ENCODE peak calls at places on chromosomes 12 and 14, in seven cellular contexts. One of them, this sample, is unnamed.

GRCh38 chr14:37081220-37081619 is 91.2 kb downstream of the SLC25A21 start:
- DNase-seq in activated naive CD8-positive, alpha-beta T cell treated with anti-CD3 and anti-CD28 coated beads for 36 hours: no peak
- DNase-seq in substantia nigra: no peak
- DNase-seq in non-pigmented ciliary epithelial cell: no peak
- DNase-seq in stimulated activated CD4-positive, alpha-beta T cell treated with anti-CD3 and anti-CD28 coated beads, Interleukin-4, amount 100 ng/mL, for 4 hours: no peak
- DNase-seq in pons: no peak
- DNase-seq in iris pigment epithelial cell: peak
- DNase-seq in this sample: peak

GRCh38 chr12:6426882-6427671 is 17.7 kb upstream of the CD27 start:
- DNase-seq in activated naive CD8-positive, alpha-beta T cell treated with anti-CD3 and anti-CD28 coated beads for 36 hours: peak
- DNase-seq in substantia nigra: no peak
- DNase-seq in non-pigmented ciliary epithelial cell: no peak
- DNase-seq in stimulated activated CD4-positive, alpha-beta T cell treated with anti-CD3 and anti-CD28 coated beads, Interleukin-4, amount 100 ng/mL, for 4 hours: peak
- DNase-seq in pons: no peak
- DNase-seq in iris pigment epithelial cell: no peak
- DNase-seq in this sample: no peak

GRCh38 chr12:89469361-89469760 is 55.2 kb downstream of the GALNT4 start:
- DNase-seq in activated naive CD8-positive, alpha-beta T cell treated with anti-CD3 and anti-CD28 coated beads for 36 hours: peak
- DNase-seq in substantia nigra: no peak
- DNase-seq in non-pigmented ciliary epithelial cell: no peak
- DNase-seq in stimulated activated CD4-positive, alpha-beta T cell treated with anti-CD3 and anti-CD28 coated beads, Interleukin-4, amount 100 ng/mL, for 4 hours: peak
- DNase-seq in pons: no peak
- DNase-seq in iris pigment epithelial cell: peak
- DNase-seq in this sample: peak

GRCh38 chr14:61107148-61107641 is 126.2 kb downstream of the SLC38A6 start:
- DNase-seq in activated naive CD8-positive, alpha-beta T cell treated with anti-CD3 and anti-CD28 coated beads for 36 hours: no peak
- DNase-seq in substantia nigra: no peak
- DNase-seq in non-pigmented ciliary epithelial cell: no peak
- DNase-seq in stimulated activated CD4-positive, alpha-beta T cell treated with anti-CD3 and anti-CD28 coated beads, Interleukin-4, amount 100 ng/mL, for 4 hours: no peak
- DNase-seq in pons: no peak
- DNase-seq in iris pigment epithelial cell: peak
- DNase-seq in this sample: no peak

GRCh38 chr14:88599321-88599720 is 36.5 kb downstream of the ZC3H14 start:
- DNase-seq in activated naive CD8-positive, alpha-beta T cell treated with anti-CD3 and anti-CD28 coated beads for 36 hours: no peak
- DNase-seq in substantia nigra: no peak
- DNase-seq in non-pigmented ciliary epithelial cell: no peak
- DNase-seq in stimulated activated CD4-positive, alpha-beta T cell treated with anti-CD3 and anti-CD28 coated beads, Interleukin-4, amount 100 ng/mL, for 4 hours: no peak
- DNase-seq in pons: no peak
- DNase-seq in iris pigment epithelial cell: no peak
- DNase-seq in this sample: no peak

GRCh38 chr12:2099595-2099994 is 46.8 kb downstream of the CACNA1C start:
- DNase-seq in activated naive CD8-positive, alpha-beta T cell treated with anti-CD3 and anti-CD28 coated beads for 36 hours: no peak
- DNase-seq in substantia nigra: no peak
- DNase-seq in non-pigmented ciliary epithelial cell: no peak
- DNase-seq in stimulated activated CD4-positive, alpha-beta T cell treated with anti-CD3 and anti-CD28 coated beads, Interleukin-4, amount 100 ng/mL, for 4 hours: no peak
- DNase-seq in pons: no peak
- DNase-seq in iris pigment epithelial cell: no peak
- DNase-seq in this sample: no peak

GRCh38 chr14:79056879-79057278 is 886.7 kb downstream of the NRXN3 start:
- DNase-seq in activated naive CD8-positive, alpha-beta T cell treated with anti-CD3 and anti-CD28 coated beads for 36 hours: no peak
- DNase-seq in substantia nigra: no peak
- DNase-seq in non-pigmented ciliary epithelial cell: peak
- DNase-seq in stimulated activated CD4-positive, alpha-beta T cell treated with anti-CD3 and anti-CD28 coated beads, Interleukin-4, amount 100 ng/mL, for 4 hours: no peak
- DNase-seq in pons: no peak
- DNase-seq in iris pigment epithelial cell: peak
- DNase-seq in this sample: no peak

GRCh38 chr12:79973774-79974173 is 38.9 kb upstream of the PPP1R12A start:
- DNase-seq in activated naive CD8-positive, alpha-beta T cell treated with anti-CD3 and anti-CD28 coated beads for 36 hours: no peak
- DNase-seq in substantia nigra: no peak
- DNase-seq in non-pigmented ciliary epithelial cell: no peak
- DNase-seq in stimulated activated CD4-positive, alpha-beta T cell treated with anti-CD3 and anti-CD28 coated beads, Interleukin-4, amount 100 ng/mL, for 4 hours: no peak
- DNase-seq in pons: no peak
- DNase-seq in iris pigment epithelial cell: no peak
- DNase-seq in this sample: no peak

GRCh38 chr12:49703647-49704137 is 3.5 kb downstream of the FMNL3 start:
- DNase-seq in activated naive CD8-positive, alpha-beta T cell treated with anti-CD3 and anti-CD28 coated beads for 36 hours: peak
- DNase-seq in substantia nigra: no peak
- DNase-seq in non-pigmented ciliary epithelial cell: no peak
- DNase-seq in stimulated activated CD4-positive, alpha-beta T cell treated with anti-CD3 and anti-CD28 coated beads, Interleukin-4, amount 100 ng/mL, for 4 hours: peak
- DNase-seq in pons: no peak
- DNase-seq in iris pigment epithelial cell: peak
- DNase-seq in this sample: peak

GRCh38 chr12:62799126-62799736 is 135.7 kb downstream of the PPM1H start:
- DNase-seq in activated naive CD8-positive, alpha-beta T cell treated with anti-CD3 and anti-CD28 coated beads for 36 hours: peak
- DNase-seq in substantia nigra: no peak
- DNase-seq in non-pigmented ciliary epithelial cell: no peak
- DNase-seq in stimulated activated CD4-positive, alpha-beta T cell treated with anti-CD3 and anti-CD28 coated beads, Interleukin-4, amount 100 ng/mL, for 4 hours: peak
- DNase-seq in pons: peak
- DNase-seq in iris pigment epithelial cell: peak
- DNase-seq in this sample: peak

GRCh38 chr12:117091758-117092510 is 7.3 kb downstream of the TESC start:
- DNase-seq in activated naive CD8-positive, alpha-beta T cell treated with anti-CD3 and anti-CD28 coated beads for 36 hours: no peak
- DNase-seq in substantia nigra: no peak
- DNase-seq in non-pigmented ciliary epithelial cell: no peak
- DNase-seq in stimulated activated CD4-positive, alpha-beta T cell treated with anti-CD3 and anti-CD28 coated beads, Interleukin-4, amount 100 ng/mL, for 4 hours: no peak
- DNase-seq in pons: no peak
- DNase-seq in iris pigment epithelial cell: no peak
- DNase-seq in this sample: no peak

GRCh38 chr12:118164798-118165486 is 29.0 kb downstream of the PEBP1 start:
- DNase-seq in activated naive CD8-positive, alpha-beta T cell treated with anti-CD3 and anti-CD28 coated beads for 36 hours: no peak
- DNase-seq in substantia nigra: no peak
- DNase-seq in non-pigmented ciliary epithelial cell: peak
- DNase-seq in stimulated activated CD4-positive, alpha-beta T cell treated with anti-CD3 and anti-CD28 coated beads, Interleukin-4, amount 100 ng/mL, for 4 hours: no peak
- DNase-seq in pons: no peak
- DNase-seq in iris pigment epithelial cell: peak
- DNase-seq in this sample: peak

GRCh38 chr12:39235990-39236767 is 206.7 kb downstream of the KIF21A start:
- DNase-seq in activated naive CD8-positive, alpha-beta T cell treated with anti-CD3 and anti-CD28 coated beads for 36 hours: no peak
- DNase-seq in substantia nigra: no peak
- DNase-seq in non-pigmented ciliary epithelial cell: peak
- DNase-seq in stimulated activated CD4-positive, alpha-beta T cell treated with anti-CD3 and anti-CD28 coated beads, Interleukin-4, amount 100 ng/mL, for 4 hours: no peak
- DNase-seq in pons: no peak
- DNase-seq in iris pigment epithelial cell: peak
- DNase-seq in this sample: peak

GRCh38 chr12:124696689-124697476 is 129.5 kb upstream of the NCOR2 start:
- DNase-seq in activated naive CD8-positive, alpha-beta T cell treated with anti-CD3 and anti-CD28 coated beads for 36 hours: no peak
- DNase-seq in substantia nigra: no peak
- DNase-seq in non-pigmented ciliary epithelial cell: no peak
- DNase-seq in stimulated activated CD4-positive, alpha-beta T cell treated with anti-CD3 and anti-CD28 coated beads, Interleukin-4, amount 100 ng/mL, for 4 hours: no peak
- DNase-seq in pons: peak
- DNase-seq in iris pigment epithelial cell: no peak
- DNase-seq in this sample: no peak

GRCh38 chr12:68140576-68140975 is 19.0 kb downstream of the IFNG start:
- DNase-seq in activated naive CD8-positive, alpha-beta T cell treated with anti-CD3 and anti-CD28 coated beads for 36 hours: no peak
- DNase-seq in substantia nigra: no peak
- DNase-seq in non-pigmented ciliary epithelial cell: no peak
- DNase-seq in stimulated activated CD4-positive, alpha-beta T cell treated with anti-CD3 and anti-CD28 coated beads, Interleukin-4, amount 100 ng/mL, for 4 hours: no peak
- DNase-seq in pons: no peak
- DNase-seq in iris pigment epithelial cell: no peak
- DNase-seq in this sample: no peak

GRCh38 chr14:100535287-100536131 is 51.7 kb downstream of the BEGAIN start:
- DNase-seq in activated naive CD8-positive, alpha-beta T cell treated with anti-CD3 and anti-CD28 coated beads for 36 hours: no peak
- DNase-seq in substantia nigra: no peak
- DNase-seq in non-pigmented ciliary epithelial cell: no peak
- DNase-seq in stimulated activated CD4-positive, alpha-beta T cell treated with anti-CD3 and anti-CD28 coated beads, Interleukin-4, amount 100 ng/mL, for 4 hours: no peak
- DNase-seq in pons: no peak
- DNase-seq in iris pigment epithelial cell: no peak
- DNase-seq in this sample: no peak

GRCh38 chr14:52042371-52043037 is 26.4 kb downstream of the NID2 start:
- DNase-seq in activated naive CD8-positive, alpha-beta T cell treated with anti-CD3 and anti-CD28 coated beads for 36 hours: no peak
- DNase-seq in substantia nigra: no peak
- DNase-seq in non-pigmented ciliary epithelial cell: no peak
- DNase-seq in stimulated activated CD4-positive, alpha-beta T cell treated with anti-CD3 and anti-CD28 coated beads, Interleukin-4, amount 100 ng/mL, for 4 hours: no peak
- DNase-seq in pons: no peak
- DNase-seq in iris pigment epithelial cell: no peak
- DNase-seq in this sample: no peak

GRCh38 chr12:31204995-31205582 is 120.9 kb downstream of the SINHCAF start:
- DNase-seq in activated naive CD8-positive, alpha-beta T cell treated with anti-CD3 and anti-CD28 coated beads for 36 hours: no peak
- DNase-seq in substantia nigra: no peak
- DNase-seq in non-pigmented ciliary epithelial cell: peak
- DNase-seq in stimulated activated CD4-positive, alpha-beta T cell treated with anti-CD3 and anti-CD28 coated beads, Interleukin-4, amount 100 ng/mL, for 4 hours: no peak
- DNase-seq in pons: no peak
- DNase-seq in iris pigment epithelial cell: peak
- DNase-seq in this sample: peak

GRCh38 chr14:72247896-72248295 is 315.7 kb downstream of the RGS6 start:
- DNase-seq in activated naive CD8-positive, alpha-beta T cell treated with anti-CD3 and anti-CD28 coated beads for 36 hours: no peak
- DNase-seq in substantia nigra: no peak
- DNase-seq in non-pigmented ciliary epithelial cell: no peak
- DNase-seq in stimulated activated CD4-positive, alpha-beta T cell treated with anti-CD3 and anti-CD28 coated beads, Interleukin-4, amount 100 ng/mL, for 4 hours: no peak
- DNase-seq in pons: no peak
- DNase-seq in iris pigment epithelial cell: no peak
- DNase-seq in this sample: no peak

GRCh38 chr12:116053479-116054195 is 223.9 kb downstream of the MED13L start:
- DNase-seq in activated naive CD8-positive, alpha-beta T cell treated with anti-CD3 and anti-CD28 coated beads for 36 hours: no peak
- DNase-seq in substantia nigra: peak
- DNase-seq in non-pigmented ciliary epithelial cell: no peak
- DNase-seq in stimulated activated CD4-positive, alpha-beta T cell treated with anti-CD3 and anti-CD28 coated beads, Interleukin-4, amount 100 ng/mL, for 4 hours: no peak
- DNase-seq in pons: peak
- DNase-seq in iris pigment epithelial cell: peak
- DNase-seq in this sample: peak

GRCh38 chr12:48936379-48936979 is 11.2 kb upstream of the FKBP11 start:
- DNase-seq in activated naive CD8-positive, alpha-beta T cell treated with anti-CD3 and anti-CD28 coated beads for 36 hours: peak
- DNase-seq in substantia nigra: peak
- DNase-seq in non-pigmented ciliary epithelial cell: no peak
- DNase-seq in stimulated activated CD4-positive, alpha-beta T cell treated with anti-CD3 and anti-CD28 coated beads, Interleukin-4, amount 100 ng/mL, for 4 hours: peak
- DNase-seq in pons: peak
- DNase-seq in iris pigment epithelial cell: peak
- DNase-seq in this sample: peak

GRCh38 chr14:68655021-68655811 is 137.7 kb downstream of the ZFP36L1 start:
- DNase-seq in activated naive CD8-positive, alpha-beta T cell treated with anti-CD3 and anti-CD28 coated beads for 36 hours: no peak
- DNase-seq in substantia nigra: no peak
- DNase-seq in non-pigmented ciliary epithelial cell: no peak
- DNase-seq in stimulated activated CD4-positive, alpha-beta T cell treated with anti-CD3 and anti-CD28 coated beads, Interleukin-4, amount 100 ng/mL, for 4 hours: no peak
- DNase-seq in pons: peak
- DNase-seq in iris pigment epithelial cell: no peak
- DNase-seq in this sample: no peak

GRCh38 chr12:48997719-48998496 is 1.3 kb downstream of the DDN start:
- DNase-seq in activated naive CD8-positive, alpha-beta T cell treated with anti-CD3 and anti-CD28 coated beads for 36 hours: peak
- DNase-seq in substantia nigra: no peak
- DNase-seq in non-pigmented ciliary epithelial cell: no peak
- DNase-seq in stimulated activated CD4-positive, alpha-beta T cell treated with anti-CD3 and anti-CD28 coated beads, Interleukin-4, amount 100 ng/mL, for 4 hours: no peak
- DNase-seq in pons: no peak
- DNase-seq in iris pigment epithelial cell: no peak
- DNase-seq in this sample: no peak

GRCh38 chr12:118357327-118358007 is 15.2 kb downstream of the TAOK3 start:
- DNase-seq in activated naive CD8-positive, alpha-beta T cell treated with anti-CD3 and anti-CD28 coated beads for 36 hours: peak
- DNase-seq in substantia nigra: no peak
- DNase-seq in non-pigmented ciliary epithelial cell: no peak
- DNase-seq in stimulated activated CD4-positive, alpha-beta T cell treated with anti-CD3 and anti-CD28 coated beads, Interleukin-4, amount 100 ng/mL, for 4 hours: peak
- DNase-seq in pons: peak
- DNase-seq in iris pigment epithelial cell: peak
- DNase-seq in this sample: peak

GRCh38 chr14:71327691-71328090 is 420.4 kb downstream of the PCNX1 start:
- DNase-seq in activated naive CD8-positive, alpha-beta T cell treated with anti-CD3 and anti-CD28 coated beads for 36 hours: no peak
- DNase-seq in substantia nigra: no peak
- DNase-seq in non-pigmented ciliary epithelial cell: no peak
- DNase-seq in stimulated activated CD4-positive, alpha-beta T cell treated with anti-CD3 and anti-CD28 coated beads, Interleukin-4, amount 100 ng/mL, for 4 hours: no peak
- DNase-seq in pons: no peak
- DNase-seq in iris pigment epithelial cell: peak
- DNase-seq in this sample: no peak

GRCh38 chr12:120455302-120455701 is 9.1 kb downstream of the GATC start:
- DNase-seq in activated naive CD8-positive, alpha-beta T cell treated with anti-CD3 and anti-CD28 coated beads for 36 hours: no peak
- DNase-seq in substantia nigra: no peak
- DNase-seq in non-pigmented ciliary epithelial cell: no peak
- DNase-seq in stimulated activated CD4-positive, alpha-beta T cell treated with anti-CD3 and anti-CD28 coated beads, Interleukin-4, amount 100 ng/mL, for 4 hours: no peak
- DNase-seq in pons: no peak
- DNase-seq in iris pigment epithelial cell: no peak
- DNase-seq in this sample: no peak

GRCh38 chr12:93376436-93377251 is 1.1 kb upstream of the NUDT4 start:
- DNase-seq in activated naive CD8-positive, alpha-beta T cell treated with anti-CD3 and anti-CD28 coated beads for 36 hours: no peak
- DNase-seq in substantia nigra: no peak
- DNase-seq in non-pigmented ciliary epithelial cell: no peak
- DNase-seq in stimulated activated CD4-positive, alpha-beta T cell treated with anti-CD3 and anti-CD28 coated beads, Interleukin-4, amount 100 ng/mL, for 4 hours: no peak
- DNase-seq in pons: peak
- DNase-seq in iris pigment epithelial cell: peak
- DNase-seq in this sample: peak

GRCh38 chr14:85533821-85534271 is 3.9 kb downstream of the FLRT2 start:
- DNase-seq in activated naive CD8-positive, alpha-beta T cell treated with anti-CD3 and anti-CD28 coated beads for 36 hours: no peak
- DNase-seq in substantia nigra: no peak
- DNase-seq in non-pigmented ciliary epithelial cell: no peak
- DNase-seq in stimulated activated CD4-positive, alpha-beta T cell treated with anti-CD3 and anti-CD28 coated beads, Interleukin-4, amount 100 ng/mL, for 4 hours: no peak
- DNase-seq in pons: no peak
- DNase-seq in iris pigment epithelial cell: peak
- DNase-seq in this sample: no peak

GRCh38 chr12:111105294-111105693 is 184.9 kb upstream of the MYL2 start:
- DNase-seq in activated naive CD8-positive, alpha-beta T cell treated with anti-CD3 and anti-CD28 coated beads for 36 hours: no peak
- DNase-seq in substantia nigra: no peak
- DNase-seq in non-pigmented ciliary epithelial cell: no peak
- DNase-seq in stimulated activated CD4-positive, alpha-beta T cell treated with anti-CD3 and anti-CD28 coated beads, Interleukin-4, amount 100 ng/mL, for 4 hours: no peak
- DNase-seq in pons: no peak
- DNase-seq in iris pigment epithelial cell: no peak
- DNase-seq in this sample: no peak

GRCh38 chr14:42533476-42533875 is 926.8 kb downstream of the LRFN5 start:
- DNase-seq in activated naive CD8-positive, alpha-beta T cell treated with anti-CD3 and anti-CD28 coated beads for 36 hours: no peak
- DNase-seq in substantia nigra: no peak
- DNase-seq in non-pigmented ciliary epithelial cell: no peak
- DNase-seq in stimulated activated CD4-positive, alpha-beta T cell treated with anti-CD3 and anti-CD28 coated beads, Interleukin-4, amount 100 ng/mL, for 4 hours: no peak
- DNase-seq in pons: no peak
- DNase-seq in iris pigment epithelial cell: no peak
- DNase-seq in this sample: no peak

GRCh38 chr12:19138551-19139344 is 9.2 kb downstream of the PLEKHA5 start:
- DNase-seq in activated naive CD8-positive, alpha-beta T cell treated with anti-CD3 and anti-CD28 coated beads for 36 hours: no peak
- DNase-seq in substantia nigra: no peak
- DNase-seq in non-pigmented ciliary epithelial cell: peak
- DNase-seq in stimulated activated CD4-positive, alpha-beta T cell treated with anti-CD3 and anti-CD28 coated beads, Interleukin-4, amount 100 ng/mL, for 4 hours: no peak
- DNase-seq in pons: no peak
- DNase-seq in iris pigment epithelial cell: peak
- DNase-seq in this sample: peak

GRCh38 chr12:107748472-107748871 is 12.5 kb downstream of the PRDM4 start:
- DNase-seq in activated naive CD8-positive, alpha-beta T cell treated with anti-CD3 and anti-CD28 coated beads for 36 hours: no peak
- DNase-seq in substantia nigra: no peak
- DNase-seq in non-pigmented ciliary epithelial cell: peak
- DNase-seq in stimulated activated CD4-positive, alpha-beta T cell treated with anti-CD3 and anti-CD28 coated beads, Interleukin-4, amount 100 ng/mL, for 4 hours: no peak
- DNase-seq in pons: no peak
- DNase-seq in iris pigment epithelial cell: peak
- DNase-seq in this sample: peak

GRCh38 chr14:87148655-87149054 is 844.3 kb downstream of the GALC start:
- DNase-seq in activated naive CD8-positive, alpha-beta T cell treated with anti-CD3 and anti-CD28 coated beads for 36 hours: no peak
- DNase-seq in substantia nigra: no peak
- DNase-seq in non-pigmented ciliary epithelial cell: no peak
- DNase-seq in stimulated activated CD4-positive, alpha-beta T cell treated with anti-CD3 and anti-CD28 coated beads, Interleukin-4, amount 100 ng/mL, for 4 hours: no peak
- DNase-seq in pons: no peak
- DNase-seq in iris pigment epithelial cell: no peak
- DNase-seq in this sample: no peak

GRCh38 chr14:30272848-30273563 is 286.0 kb upstream of the G2E3 start:
- DNase-seq in activated naive CD8-positive, alpha-beta T cell treated with anti-CD3 and anti-CD28 coated beads for 36 hours: no peak
- DNase-seq in substantia nigra: no peak
- DNase-seq in non-pigmented ciliary epithelial cell: no peak
- DNase-seq in stimulated activated CD4-positive, alpha-beta T cell treated with anti-CD3 and anti-CD28 coated beads, Interleukin-4, amount 100 ng/mL, for 4 hours: no peak
- DNase-seq in pons: no peak
- DNase-seq in iris pigment epithelial cell: no peak
- DNase-seq in this sample: no peak

GRCh38 chr12:99455350-99456037 is 192.1 kb upstream of the GARIN6 start:
- DNase-seq in activated naive CD8-positive, alpha-beta T cell treated with anti-CD3 and anti-CD28 coated beads for 36 hours: no peak
- DNase-seq in substantia nigra: no peak
- DNase-seq in non-pigmented ciliary epithelial cell: peak
- DNase-seq in stimulated activated CD4-positive, alpha-beta T cell treated with anti-CD3 and anti-CD28 coated beads, Interleukin-4, amount 100 ng/mL, for 4 hours: no peak
- DNase-seq in pons: no peak
- DNase-seq in iris pigment epithelial cell: peak
- DNase-seq in this sample: peak

GRCh38 chr12:66065623-66066022 is 64.9 kb downstream of the LLPH start:
- DNase-seq in activated naive CD8-positive, alpha-beta T cell treated with anti-CD3 and anti-CD28 coated beads for 36 hours: no peak
- DNase-seq in substantia nigra: no peak
- DNase-seq in non-pigmented ciliary epithelial cell: no peak
- DNase-seq in stimulated activated CD4-positive, alpha-beta T cell treated with anti-CD3 and anti-CD28 coated beads, Interleukin-4, amount 100 ng/mL, for 4 hours: no peak
- DNase-seq in pons: no peak
- DNase-seq in iris pigment epithelial cell: peak
- DNase-seq in this sample: no peak

This sample was measured in bronchial epithelial cell.